ENCODE peak calls at places on chromosomes 12 and 14, in five cellular contexts. One of them, this sample, is unnamed.

GRCh38 chr14:30558362-30558674 is 640 bp upstream of the G2E3 start:
- DNase-seq in right lobe of liver: no peak
- DNase-seq in A673: no peak
- DNase-seq in foreskin fibroblast: no peak
- DNase-seq in NCI-H1694 treated with DMSO at 0.1 percent for 48 hours: no peak
- DNase-seq in this sample: no peak

GRCh38 chr12:1540690-1541089 is 53.7 kb downstream of the FBXL14 start:
- DNase-seq in right lobe of liver: no peak
- DNase-seq in A673: no peak
- DNase-seq in foreskin fibroblast: no peak
- DNase-seq in NCI-H1694 treated with DMSO at 0.1 percent for 48 hours: no peak
- DNase-seq in this sample: no peak

GRCh38 chr12:124510301-124510970 is 57.0 kb downstream of the NCOR2 start:
- DNase-seq in A673: peak; percentile 40
- DNase-seq in right lobe of liver: no peak
- DNase-seq in foreskin fibroblast: no peak
- DNase-seq in NCI-H1694 treated with DMSO at 0.1 percent for 48 hours: peak; percentile 50
- DNase-seq in this sample: no peak

GRCh38 chr12:19927661-19928060 is 440.7 kb upstream of the PDE3A start:
- DNase-seq in A673: no peak
- DNase-seq in right lobe of liver: no peak
- DNase-seq in foreskin fibroblast: no peak
- DNase-seq in NCI-H1694 treated with DMSO at 0.1 percent for 48 hours: no peak
- DNase-seq in this sample: no peak

GRCh38 chr12:47896633-47897032 is 8.2 kb downstream of the VDR start:
- DNase-seq in NCI-H1694 treated with DMSO at 0.1 percent for 48 hours: no peak
- DNase-seq in foreskin fibroblast: no peak
- DNase-seq in A673: no peak
- DNase-seq in right lobe of liver: no peak
- DNase-seq in this sample: no peak

GRCh38 chr12:110744176-110744575 is 1.5 kb upstream of the PPP1CC start:
- DNase-seq in A673: no peak
- DNase-seq in right lobe of liver: no peak
- DNase-seq in NCI-H1694 treated with DMSO at 0.1 percent for 48 hours: no peak
- DNase-seq in foreskin fibroblast: peak; percentile 78
- DNase-seq in this sample: no peak

GRCh38 chr12:65822732-65823480 is 1.4 kb upstream of the HMGA2 start:
- DNase-seq in right lobe of liver: no peak
- DNase-seq in A673: peak; percentile 96
- DNase-seq in NCI-H1694 treated with DMSO at 0.1 percent for 48 hours: no peak
- DNase-seq in foreskin fibroblast: peak; percentile 75
- DNase-seq in this sample: peak; percentile 49

GRCh38 chr12:131152587-131152986 is 198.9 kb downstream of the ADGRD1 start:
- DNase-seq in right lobe of liver: no peak
- DNase-seq in A673: no peak
- DNase-seq in foreskin fibroblast: no peak
- DNase-seq in NCI-H1694 treated with DMSO at 0.1 percent for 48 hours: no peak
- DNase-seq in this sample: no peak

GRCh38 chr14:50943261-50943942 is 881 bp downstream of the PYGL start:
- DNase-seq in A673: no peak
- DNase-seq in right lobe of liver: peak; percentile 86
- DNase-seq in foreskin fibroblast: no peak
- DNase-seq in NCI-H1694 treated with DMSO at 0.1 percent for 48 hours: no peak
- DNase-seq in this sample: no peak

GRCh38 chr14:63164108-63164683 is 40.0 kb upstream of the RHOJ start:
- DNase-seq in right lobe of liver: no peak
- DNase-seq in A673: no peak
- DNase-seq in foreskin fibroblast: no peak
- DNase-seq in NCI-H1694 treated with DMSO at 0.1 percent for 48 hours: no peak
- DNase-seq in this sample: no peak

GRCh38 chr12:54579696-54580333 is 8.6 kb downstream of the PPP1R1A start:
- DNase-seq in foreskin fibroblast: peak; percentile 64
- DNase-seq in NCI-H1694 treated with DMSO at 0.1 percent for 48 hours: peak; percentile 1
- DNase-seq in A673: peak; percentile 90
- DNase-seq in right lobe of liver: peak; percentile 85
- DNase-seq in this sample: no peak

GRCh38 chr12:106415134-106415533 is 57.6 kb downstream of the POLR3B start:
- DNase-seq in foreskin fibroblast: peak; percentile 70
- DNase-seq in A673: no peak
- DNase-seq in NCI-H1694 treated with DMSO at 0.1 percent for 48 hours: no peak
- DNase-seq in right lobe of liver: no peak
- DNase-seq in this sample: peak; percentile 27

GRCh38 chr14:101729382-101729781 is 32.1 kb upstream of the PPP2R5C start:
- DNase-seq in NCI-H1694 treated with DMSO at 0.1 percent for 48 hours: no peak
- DNase-seq in A673: no peak
- DNase-seq in foreskin fibroblast: no peak
- DNase-seq in right lobe of liver: no peak
- DNase-seq in this sample: no peak

GRCh38 chr14:72878746-72879145 is 15.2 kb downstream of the DPF3 start:
- DNase-seq in right lobe of liver: no peak
- DNase-seq in A673: no peak
- DNase-seq in foreskin fibroblast: no peak
- DNase-seq in NCI-H1694 treated with DMSO at 0.1 percent for 48 hours: no peak
- DNase-seq in this sample: no peak

GRCh38 chr14:68248481-68249255 is 429.1 kb downstream of the RAD51B start:
- DNase-seq in foreskin fibroblast: peak; percentile 63
- DNase-seq in NCI-H1694 treated with DMSO at 0.1 percent for 48 hours: peak; percentile 85
- DNase-seq in A673: peak; percentile 77
- DNase-seq in right lobe of liver: peak; percentile 58
- DNase-seq in this sample: no peak

GRCh38 chr14:70648374-70648773 is 6.7 kb downstream of the TTC9 start:
- DNase-seq in A673: no peak
- DNase-seq in right lobe of liver: no peak
- DNase-seq in foreskin fibroblast: no peak
- DNase-seq in NCI-H1694 treated with DMSO at 0.1 percent for 48 hours: no peak
- DNase-seq in this sample: no peak

GRCh38 chr12:32444895-32445294 is 45.5 kb downstream of the FGD4 start:
- DNase-seq in NCI-H1694 treated with DMSO at 0.1 percent for 48 hours: peak; percentile 91
- DNase-seq in foreskin fibroblast: peak; percentile 79
- DNase-seq in A673: peak; percentile 80
- DNase-seq in right lobe of liver: no peak
- DNase-seq in this sample: no peak

GRCh38 chr14:59832663-59833294 is 37.8 kb downstream of the RTN1 start:
- DNase-seq in NCI-H1694 treated with DMSO at 0.1 percent for 48 hours: no peak
- DNase-seq in right lobe of liver: no peak
- DNase-seq in A673: peak; percentile 66
- DNase-seq in foreskin fibroblast: no peak
- DNase-seq in this sample: no peak

GRCh38 chr14:66509874-66510273 is 1.9 kb downstream of the GPHN start:
- DNase-seq in A673: no peak
- DNase-seq in NCI-H1694 treated with DMSO at 0.1 percent for 48 hours: no peak
- DNase-seq in foreskin fibroblast: no peak
- DNase-seq in right lobe of liver: no peak
- DNase-seq in this sample: no peak

GRCh38 chr12:34403706-34404376 is 381.5 kb downstream of the ALG10 start:
- DNase-seq in foreskin fibroblast: no peak
- DNase-seq in A673: no peak
- DNase-seq in NCI-H1694 treated with DMSO at 0.1 percent for 48 hours: no peak
- DNase-seq in right lobe of liver: peak; percentile 24
- DNase-seq in this sample: no peak

GRCh38 chr12:45483571-45483970 is 245.9 kb upstream of the ARID2 start:
- DNase-seq in foreskin fibroblast: no peak
- DNase-seq in NCI-H1694 treated with DMSO at 0.1 percent for 48 hours: no peak
- DNase-seq in A673: no peak
- DNase-seq in right lobe of liver: no peak
- DNase-seq in this sample: peak; percentile 2

This sample was measured in skeletal muscle cell.